ENCODE peak calls at places on chromosome 11, in ten cellular contexts. L, G, X, Q, B, W, U, P, S and E are unnamed samples.

GRCh38 chr11:125457814-125458343 is 38.2 kb downstream of the FEZ1 start:
- DNase-seq in L (no peak), W (peak), U (peak), G (no peak), B (no peak), Q (peak), S (no peak), X (peak), P (no peak), E (no peak)

GRCh38 chr11:36030707-36031365 is 87.0 kb downstream of the LDLRAD3 start:
- DNase-seq in Q (no peak), L (no peak), B (no peak), S (no peak), X (no peak), U (no peak), G (no peak), W (no peak), P (no peak), E (no peak)

GRCh38 chr11:74532496-74533246 is 39.1 kb upstream of the LIPT2 start:
- DNase-seq in P (no peak), S (no peak), Q (peak), L (no peak), X (no peak), G (no peak), W (peak), B (no peak), U (no peak), E (no peak)

GRCh38 chr11:125069796-125070195 is 6.7 kb downstream of the SLC37A2 start:
- DNase-seq in S (no peak), L (no peak), W (peak), B (peak), X (no peak), G (no peak), Q (no peak), P (no peak), U (no peak), E (no peak)

GRCh38 chr11:75319035-75319877 is 32.2 kb downstream of the ARRB1 start:
- DNase-seq in S (no peak), X (no peak), L (no peak), Q (peak), W (peak), U (no peak), G (no peak), B (peak), P (no peak), E (no peak)

GRCh38 chr11:19076744-19077589 is 16.4 kb upstream of the MRGPRX2 start:
- DNase-seq in S (peak), P (no peak), B (peak), W (peak), Q (peak), L (peak), U (peak), G (peak), X (peak), E (peak)

GRCh38 chr11:41301023-41301422 is 158.4 kb downstream of the LRRC4C start:
- DNase-seq in B (no peak), X (no peak), U (peak), Q (peak), L (no peak), P (no peak), W (peak), S (no peak), G (no peak), E (no peak)

GRCh38 chr11:61888043-61888442 is 3.3 kb downstream of the FADS3 start:
- DNase-seq in U (peak), W (peak), Q (no peak), L (no peak), X (no peak), G (no peak), P (no peak), S (peak), B (peak), E (no peak)

GRCh38 chr11:125345706-125346561 is 150.1 kb downstream of the FEZ1 start:
- DNase-seq in G (peak), U (peak), W (peak), L (peak), B (peak), Q (peak), P (peak), S (peak), X (peak), E (peak)

GRCh38 chr11:88779551-88779950 is 286.2 kb downstream of the GRM5 start:
- DNase-seq in W (no peak), U (peak), G (no peak), X (no peak), P (no peak), B (peak), S (no peak), Q (no peak), L (no peak), E (no peak)

GRCh38 chr11:108549319-108549885 is 44.2 kb downstream of the EXPH5 start:
- DNase-seq in Q (no peak), P (no peak), W (no peak), G (no peak), B (no peak), U (no peak), X (peak), S (no peak), L (no peak), E (no peak)

GRCh38 chr11:10450451-10451398 is 4.3 kb upstream of the AMPD3 start:
- DNase-seq in B (no peak), U (no peak), W (peak), X (no peak), P (no peak), Q (peak), L (peak), S (peak), G (peak), E (peak)

GRCh38 chr11:93051181-93051580 is 81.7 kb downstream of the MTNR1B start:
- DNase-seq in U (peak), L (no peak), X (no peak), S (no peak), G (no peak), W (no peak), B (no peak), P (no peak), Q (no peak), E (no peak)

GRCh38 chr11:45334410-45334809 is 48.3 kb upstream of the SYT13 start:
- DNase-seq in X (no peak), B (no peak), L (no peak), P (no peak), S (no peak), Q (no peak), U (no peak), G (no peak), W (no peak), E (no peak)

GRCh38 chr11:73376168-73376802 is at the start of gene RELT:
- DNase-seq in S (peak), P (peak), X (peak), W (peak), G (peak), L (peak), Q (peak), U (peak), B (peak), E (peak)

GRCh38 chr11:74592063-74592440 is 330 bp upstream of the POLD3 start:
- DNase-seq in W (no peak), S (no peak), X (no peak), B (no peak), U (no peak), G (no peak), P (no peak), L (no peak), Q (no peak), E (no peak)

GRCh38 chr11:46369458-46370152 is 11.9 kb upstream of the MDK start:
- DNase-seq in Q (no peak), B (peak), U (peak), S (peak), P (no peak), G (peak), X (peak), L (peak), W (peak), E (peak)

GRCh38 chr11:86954288-86955110 is 696 bp downstream of the FZD4 start:
- DNase-seq in P (no peak), Q (no peak), L (peak), S (peak), X (peak), U (no peak), G (no peak), B (no peak), W (peak), E (no peak)

GRCh38 chr11:35712533-35712932 is 50.0 kb downstream of the TRIM44 start:
- DNase-seq in U (no peak), S (no peak), W (no peak), B (no peak), Q (no peak), G (no peak), P (no peak), L (no peak), X (no peak), E (no peak)

GRCh38 chr11:119167933-119168332 is 592 bp upstream of the NLRX1 start:
- DNase-seq in B (no peak), G (no peak), W (peak), S (no peak), L (no peak), Q (no peak), X (no peak), P (no peak), U (no peak), E (no peak)

GRCh38 chr11:68764746-68765145 is 13.4 kb upstream of the TESMIN start:
- DNase-seq in G (no peak), P (no peak), B (no peak), S (no peak), X (no peak), W (no peak), Q (no peak), U (no peak), L (no peak), E (no peak)

GRCh38 chr11:6667733-6668374 is 12.2 kb upstream of the DCHS1 start:
- DNase-seq in G (peak), U (peak), L (no peak), X (peak), Q (peak), W (peak), S (peak), B (peak), P (no peak), E (peak)

GRCh38 chr11:107468596-107468995 is 11.0 kb upstream of the CWF19L2 start:
- DNase-seq in Q (no peak), P (no peak), X (peak), B (no peak), S (no peak), U (peak), G (no peak), W (peak), L (no peak), E (no peak)

GRCh38 chr11:67584205-67584880 is 731 bp downstream of the GSTP1 start:
- DNase-seq in Q (peak), B (peak), G (peak), X (peak), L (peak), W (peak), P (no peak), U (no peak), S (no peak), E (peak)

GRCh38 chr11:92393218-92393617 is 168.6 kb downstream of the FAT3 start:
- DNase-seq in B (no peak), G (no peak), W (no peak), Q (no peak), L (no peak), U (no peak), S (no peak), X (no peak), P (no peak), E (no peak)

GRCh38 chr11:114274637-114275036 is 21.6 kb upstream of the NNMT start:
- DNase-seq in S (no peak), L (no peak), P (no peak), B (no peak), U (no peak), W (no peak), G (no peak), Q (no peak), X (no peak), E (no peak)

GRCh38 chr11:925158-925495 is 543 bp upstream of the AP2A2 start:
- DNase-seq in B (no peak), U (no peak), P (no peak), W (no peak), X (peak), G (no peak), L (no peak), S (no peak), Q (no peak), E (no peak)

GRCh38 chr11:113457784-113458183 is 17.4 kb downstream of the DRD2 start:
- DNase-seq in S (no peak), B (no peak), W (no peak), G (no peak), Q (peak), X (no peak), U (no peak), L (peak), P (no peak), E (no peak)

GRCh38 chr11:123195182-123196059 is at the start of gene CLMP:
- DNase-seq in B (no peak), S (peak), L (peak), W (peak), Q (no peak), X (no peak), G (peak), P (no peak), U (no peak), E (no peak)

GRCh38 chr11:45869551-45869950 is 15.9 kb upstream of the MAPK8IP1 start:
- DNase-seq in S (no peak), L (no peak), G (no peak), Q (no peak), X (no peak), W (no peak), P (no peak), U (no peak), B (no peak), E (no peak)

GRCh38 chr11:65219930-65220213 is 38.1 kb downstream of the CAPN1 start:
- DNase-seq in P (no peak), S (no peak), X (no peak), W (no peak), G (no peak), L (no peak), U (no peak), B (no peak), Q (no peak), E (no peak)

GRCh38 chr11:61793084-61793828 is 545 bp downstream of the FEN1 start:
- DNase-seq in U (no peak), L (peak), Q (no peak), P (no peak), W (peak), G (no peak), S (peak), X (peak), B (peak), E (no peak)

GRCh38 chr11:15970506-15971214 is 385.7 kb downstream of the SOX6 start:
- DNase-seq in L (no peak), S (no peak), B (no peak), P (no peak), Q (no peak), X (peak), G (no peak), W (no peak), U (no peak), E (no peak)

GRCh38 chr11:118998388-118998717 is 415 bp downstream of the CENATAC start:
- DNase-seq in P (no peak), S (no peak), G (no peak), B (no peak), X (no peak), W (no peak), U (no peak), Q (no peak), L (no peak), E (peak)

GRCh38 chr11:95306816-95307215 is 75.8 kb upstream of the SESN3 start:
- DNase-seq in W (no peak), Q (no peak), U (no peak), X (no peak), G (no peak), B (no peak), P (no peak), L (no peak), S (no peak), E (no peak)